ENCODE peak calls at places on chromosomes 2 and 18, in five cellular contexts. P, H, Z, G and D are unnamed samples.

GRCh38 chr18:23259701-23260661 is 124.7 kb downstream of the CABLES1 start:
- DNase-seq in P (no peak), H (peak; percentile 99), Z (peak; percentile 86), G (peak; percentile 80), D (peak; percentile 87)

GRCh38 chr2:129178356-129178755 is 801.1 kb upstream of the RAB6C start:
- DNase-seq in P (no peak), H (no peak), Z (no peak), G (peak; percentile 1), D (no peak)

GRCh38 chr2:131064589-131065232 is 28.5 kb downstream of the FAM168B start:
- DNase-seq in P (no peak), H (no peak), Z (no peak), G (no peak), D (no peak)

GRCh38 chr2:237553959-237554358 is 12.4 kb upstream of the PRLH start:
- DNase-seq in P (no peak), H (no peak), Z (peak; percentile 17), G (no peak), D (no peak)

GRCh38 chr2:97688062-97688827 is 18.7 kb downstream of the C2orf92 start:
- DNase-seq in P (no peak), H (no peak), Z (no peak), G (no peak), D (no peak)

GRCh38 chr2:38214209-38214717 is 138.3 kb upstream of the CYP1B1 start:
- DNase-seq in P (no peak), H (no peak), Z (no peak), G (no peak), D (no peak)

GRCh38 chr2:85889648-85890281 is 975 bp upstream of the ST3GAL5 start:
- DNase-seq in P (no peak), H (no peak), Z (no peak), G (no peak), D (no peak)

GRCh38 chr18:36535202-36535935 is 237.9 kb downstream of the FHOD3 start:
- DNase-seq in P (no peak), H (no peak), Z (no peak), G (no peak), D (no peak)

GRCh38 chr2:216015722-216016464 is 2.5 kb upstream of the MREG start:
- DNase-seq in P (no peak), H (no peak), Z (no peak), G (no peak), D (no peak)

GRCh38 chr18:36460854-36461253 is 163.3 kb downstream of the FHOD3 start:
- DNase-seq in P (no peak), H (no peak), Z (no peak), G (no peak), D (no peak)

GRCh38 chr2:104734937-104735586 is 118.9 kb upstream of the POU3F3 start:
- DNase-seq in P (no peak), H (no peak), Z (no peak), G (peak; percentile 31), D (no peak)

DNA sequence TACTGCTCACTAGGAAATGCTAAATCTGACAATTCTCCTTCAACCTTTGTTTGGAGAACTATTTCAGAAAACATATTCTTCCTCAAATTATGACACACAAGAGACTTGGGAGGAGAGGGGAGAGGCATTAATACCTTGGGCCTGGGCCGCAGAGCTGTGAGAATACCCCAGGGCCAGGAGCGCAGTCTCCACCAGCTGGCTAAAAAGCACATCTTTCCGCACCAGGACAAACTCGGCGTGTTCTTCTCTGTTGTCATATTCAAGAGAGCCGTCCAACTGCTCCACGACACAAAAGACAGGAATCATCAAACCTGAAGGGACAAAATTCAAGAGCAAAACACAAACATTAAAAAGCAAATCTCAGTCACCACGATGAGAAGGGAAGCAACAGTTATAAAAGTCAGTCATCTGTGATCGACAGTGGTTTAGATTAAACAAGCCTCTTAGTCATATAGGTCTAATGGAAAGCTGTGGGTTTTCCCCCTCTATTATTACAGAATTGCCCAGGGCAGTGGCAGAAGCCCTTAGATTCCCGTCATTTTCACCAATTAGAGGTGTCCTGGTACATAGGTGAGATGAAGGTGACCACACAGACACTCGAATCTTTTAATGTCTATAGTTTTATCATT is 24.4 kb downstream of the SATB2 start:
- DNase-seq in P (no peak), H (no peak), Z (no peak), G (no peak), D (no peak)
- TF ChIP-seq CTCF in P (no peak), H (no peak), Z (no peak), G (no peak), D (no peak)

DNA sequence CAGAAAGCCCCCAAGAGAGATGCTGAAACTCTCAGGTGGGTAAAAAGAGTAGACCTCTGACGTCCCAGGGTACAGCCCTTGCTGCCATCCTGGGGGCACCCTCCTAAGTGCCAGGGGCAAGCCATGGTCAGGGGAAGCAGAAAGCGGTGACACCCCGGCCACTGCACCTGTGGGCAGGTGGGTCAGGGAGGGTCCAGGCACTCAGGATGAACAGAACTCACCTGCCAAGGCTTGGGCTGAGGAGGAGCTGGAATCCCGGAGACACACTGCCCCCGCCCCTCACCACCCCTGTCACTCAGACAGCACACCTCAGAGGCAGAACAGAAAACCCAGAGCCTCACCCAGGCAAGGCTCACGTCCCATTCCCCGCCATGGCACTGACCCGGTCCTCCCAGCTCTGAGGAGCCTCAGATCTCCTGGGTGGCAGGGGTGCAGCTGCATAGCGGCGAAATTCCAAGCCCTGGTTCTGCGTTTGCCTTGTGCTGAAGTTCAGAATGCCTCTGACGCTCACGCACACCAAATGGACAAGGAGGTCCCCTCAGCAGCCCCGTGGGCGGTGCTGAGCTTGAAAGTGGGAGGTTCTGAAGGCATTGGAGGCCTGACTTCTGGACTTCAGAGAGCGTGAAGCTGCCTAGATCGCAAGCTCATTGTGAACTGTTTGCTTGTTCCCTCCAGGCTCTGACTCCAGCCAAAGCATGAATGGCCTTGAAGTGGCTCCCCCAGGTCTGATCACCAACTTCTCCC is 4.3 kb downstream of the GPR17 start:
- DNase-seq in P (no peak), H (no peak), Z (peak; percentile 81), G (no peak), D (no peak)
- TF ChIP-seq CTCF in P (peak; percentile 54), H (no peak), Z (peak; percentile 1), G (no peak), D (no peak)

GRCh38 chr2:101103846-101104245 is 47.3 kb downstream of the TBC1D8 start:
- DNase-seq in P (no peak), H (no peak), Z (no peak), G (no peak), D (no peak)
- TF ChIP-seq CTCF in P (no peak), H (no peak), Z (no peak), G (no peak), D (no peak)

GRCh38 chr18:39801010-39801409 is 2154.0 kb upstream of the PIK3C3 start:
- DNase-seq in P (no peak), H (peak; percentile 1), Z (no peak), G (no peak), D (no peak)

GRCh38 chr18:39802648-39803229 is 2152.3 kb upstream of the PIK3C3 start:
- DNase-seq in P (no peak), H (no peak), Z (no peak), G (no peak), D (no peak)

GRCh38 chr18:39801848-39802247 is 2153.2 kb upstream of the PIK3C3 start:
- DNase-seq in P (no peak), H (no peak), Z (no peak), G (no peak), D (no peak)

GRCh38 chr18:39805218-39805617 is 2149.8 kb upstream of the PIK3C3 start:
- DNase-seq in P (no peak), H (no peak), Z (no peak), G (no peak), D (no peak)

GRCh38 chr18:39806519-39806918 is 2148.5 kb upstream of the PIK3C3 start:
- DNase-seq in P (no peak), H (no peak), Z (no peak), G (peak; percentile 22), D (peak; percentile 12)
- TF ChIP-seq CTCF in P (no peak), H (no peak), Z (no peak), G (no peak), D (no peak)

GRCh38 chr2:44939074-44940052 is 2.1 kb upstream of the SIX3 start:
- DNase-seq in P (no peak), H (no peak), Z (peak; percentile 64), G (no peak), D (no peak)

GRCh38 chr2:44936715-44937687 is 4.5 kb upstream of the SIX3 start:
- DNase-seq in P (no peak), H (no peak), Z (peak; percentile 43), G (no peak), D (no peak)

GRCh38 chr2:44936275-44936674 is 5.2 kb upstream of the SIX3 start:
- DNase-seq in P (no peak), H (no peak), Z (no peak), G (no peak), D (no peak)

GRCh38 chr2:44938287-44939073 is 3.0 kb upstream of the SIX3 start:
- DNase-seq in P (no peak), H (no peak), Z (peak; percentile 74), G (no peak), D (no peak)

GRCh38 chr2:44937688-44938240 is 3.7 kb upstream of the SIX3 start:
- DNase-seq in P (no peak), H (no peak), Z (peak; percentile 64), G (no peak), D (no peak)
- TF ChIP-seq CTCF in P (no peak), H (no peak), Z (no peak), G (no peak), D (no peak)

DNA sequence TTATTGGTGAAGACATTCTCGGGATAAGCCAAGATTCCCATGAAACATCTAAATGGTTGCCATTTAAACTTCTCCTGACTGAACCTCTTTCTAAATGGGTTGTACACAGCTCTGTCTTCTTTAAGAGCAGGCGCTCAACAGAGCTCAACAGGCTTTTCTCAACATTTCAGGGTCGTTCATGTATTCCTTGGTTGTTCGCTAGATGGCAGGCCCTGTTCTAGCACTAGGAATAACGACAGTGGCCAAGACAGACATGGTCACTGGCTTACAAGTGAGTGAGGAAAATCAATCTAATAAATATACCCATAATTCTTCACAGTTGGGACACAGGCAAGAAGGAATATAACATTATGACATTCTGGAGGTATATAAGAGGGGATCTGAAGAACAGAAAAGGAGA is 154.5 kb downstream of the SMAD2 start:
- DNase-seq in P (no peak), H (peak; percentile 8), Z (no peak), G (no peak), D (peak; percentile 40)
- TF ChIP-seq CTCF in P (no peak), H (no peak), Z (no peak), G (no peak), D (peak; percentile 38)